ENCODE peak calls at places on chromosomes 5 and 9, in five cellular contexts. H is spleen, O is Peyer's patch, L is stomach, P is tibial nerve. K is an unnamed sample.

GRCh38 chr5:125890387-125890955 is 532.7 kb upstream of the GRAMD2B start:
- DNase-seq in H (no peak), O (no peak), L (no peak), P (no peak), K (no peak)

GRCh38 chr5:61306531-61307195 is 25.4 kb upstream of the ZSWIM6 start:
- DNase-seq in H (no peak), O (no peak), L (no peak), P (no peak), K (no peak)

GRCh38 chr5:139752506-139753350 is 42.9 kb upstream of the PSD2 start:
- DNase-seq in H (no peak), O (peak), L (no peak), P (no peak), K (no peak)

GRCh38 chr9:91483189-91483691 is 59.6 kb upstream of the NFIL3 start:
- DNase-seq in H (no peak), O (no peak), L (no peak), P (no peak), K (no peak)

GRCh38 chr5:176413255-176413565 is 3.1 kb downstream of the CLTB start:
- DNase-seq in H (no peak), O (no peak), L (no peak), P (no peak), K (no peak)

GRCh38 chr9:84169240-84169639 is 171.3 kb downstream of the SLC28A3 start:
- DNase-seq in H (no peak), O (no peak), L (no peak), P (no peak), K (no peak)

GRCh38 chr5:167723254-167723871 is 568.1 kb upstream of the WWC1 start:
- DNase-seq in H (peak), O (peak), L (peak), P (peak), K (peak)

GRCh38 chr9:35756743-35757526 is 2.9 kb upstream of the MSMP start:
- DNase-seq in H (peak), O (peak), L (peak), P (no peak), K (peak)

DNA sequence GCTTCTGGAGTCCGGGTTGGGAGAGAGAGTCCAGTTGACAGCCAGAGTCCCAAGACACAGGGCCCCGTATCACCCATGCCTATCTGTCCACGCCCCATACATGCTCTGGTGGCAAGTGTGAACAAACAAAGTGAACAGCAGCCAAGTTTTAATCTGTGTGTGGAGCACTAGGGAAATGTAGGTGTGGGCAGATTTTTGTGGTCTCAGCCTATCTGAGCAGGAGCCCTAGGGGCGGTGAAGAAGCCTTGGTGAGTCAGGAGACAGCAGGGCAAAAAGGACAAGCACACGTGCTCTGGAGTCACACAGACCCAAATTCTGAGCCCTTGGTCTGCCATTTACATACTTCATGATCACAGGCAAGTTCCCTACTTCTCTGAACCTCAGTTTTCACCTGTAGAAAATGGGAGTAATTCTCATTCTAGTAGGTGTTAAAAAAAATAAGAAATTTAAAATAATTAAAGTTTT is 23.2 kb downstream of the EGR1 start:
- DNase-seq in H (no peak), O (no peak), L (peak), P (no peak), K (no peak)
- TF ChIP-seq POLR2A in H (no peak), O (no peak), L (no peak), P (no peak), K (no peak)

GRCh38 chr9:134735441-134736175 is 94.0 kb downstream of the COL5A1 start:
- DNase-seq in H (no peak), O (no peak), L (peak), P (peak), K (peak)
- H3K27ac ChIP-seq in H (peak), O (peak), L (peak), P (no peak), K (peak)

DNA sequence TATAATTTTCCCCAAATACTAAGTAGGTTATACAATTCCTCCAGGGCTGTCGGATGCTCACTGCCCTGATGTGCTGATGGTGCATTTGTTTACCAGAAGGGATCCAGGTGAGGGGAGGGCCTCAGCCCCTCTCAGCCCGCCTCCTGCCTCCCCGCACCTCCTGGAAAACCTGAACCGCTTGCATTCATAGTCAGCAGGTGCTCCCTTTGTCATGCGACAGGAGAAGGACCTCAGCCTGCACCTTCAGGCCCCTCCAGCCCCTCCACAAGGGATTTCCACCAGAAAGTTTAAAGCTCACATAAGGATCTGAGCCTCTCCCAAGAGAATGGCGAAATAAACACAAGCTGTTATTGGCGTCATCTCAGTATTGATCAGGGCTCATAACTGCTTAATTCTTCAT is 36.5 kb upstream of the NTNG2 start:
- DNase-seq in H (no peak), O (no peak), L (no peak), P (no peak), K (no peak)
- TF ChIP-seq POLR2A in H (no peak), O (no peak), L (no peak), P (no peak), K (no peak)

DNA sequence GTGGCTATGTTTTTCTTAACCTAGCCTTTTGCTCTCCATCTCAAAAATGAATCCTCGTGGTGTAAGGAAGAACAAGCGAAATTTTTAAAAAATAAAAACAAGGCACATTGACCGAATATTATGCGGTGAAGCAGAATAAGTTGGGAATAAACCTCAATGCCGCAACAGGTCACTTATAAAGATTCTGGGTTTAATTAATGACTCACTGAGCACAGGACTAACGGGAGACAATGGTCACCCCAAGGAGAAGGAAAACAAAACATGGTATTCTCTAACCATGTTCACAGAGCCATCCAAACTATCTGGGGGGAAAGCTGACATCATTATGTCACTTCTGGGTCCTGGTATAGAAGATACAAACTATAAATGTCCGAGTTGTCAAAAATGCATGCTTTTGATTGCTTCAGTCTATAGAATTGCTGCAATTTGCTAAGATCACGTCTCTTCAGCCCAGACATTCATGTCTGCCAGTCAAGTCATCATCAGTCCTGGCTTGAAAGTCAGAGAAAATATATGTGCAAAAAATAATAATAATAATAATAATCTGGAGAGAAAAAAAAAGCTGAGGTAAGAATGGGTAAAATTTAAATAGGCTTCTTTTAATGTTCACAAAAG is 280.6 kb downstream of the NR2F1-AS1 start:
- DNase-seq in H (no peak), O (no peak), L (no peak), P (no peak), K (no peak)
- H3K27ac ChIP-seq in H (no peak), O (no peak), L (no peak), P (no peak), K (no peak)

GRCh38 chr5:52786937-52787599 is 648 bp upstream of the ITGA1 start:
- DNase-seq in H (no peak), O (no peak), L (peak), P (no peak), K (no peak)

GRCh38 chr5:52789378-52789777 is 1.7 kb downstream of the ITGA1 start:
- DNase-seq in H (no peak), O (no peak), L (no peak), P (no peak), K (no peak)

GRCh38 chr5:52786391-52786790 is 1.3 kb upstream of the ITGA1 start:
- DNase-seq in H (no peak), O (no peak), L (no peak), P (no peak), K (no peak)

GRCh38 chr5:52788505-52788821 is 747 bp downstream of the ITGA1 start:
- DNase-seq in H (no peak), O (no peak), L (no peak), P (no peak), K (no peak)

GRCh38 chr5:52787600-52788504 is at the start of the genes ITGA1 and PELO:
- DNase-seq in H (peak), O (peak), L (peak), P (peak), K (peak)
- TF ChIP-seq POLR2A in H (no peak), O (no peak), L (no peak), P (peak), K (peak)

DNA sequence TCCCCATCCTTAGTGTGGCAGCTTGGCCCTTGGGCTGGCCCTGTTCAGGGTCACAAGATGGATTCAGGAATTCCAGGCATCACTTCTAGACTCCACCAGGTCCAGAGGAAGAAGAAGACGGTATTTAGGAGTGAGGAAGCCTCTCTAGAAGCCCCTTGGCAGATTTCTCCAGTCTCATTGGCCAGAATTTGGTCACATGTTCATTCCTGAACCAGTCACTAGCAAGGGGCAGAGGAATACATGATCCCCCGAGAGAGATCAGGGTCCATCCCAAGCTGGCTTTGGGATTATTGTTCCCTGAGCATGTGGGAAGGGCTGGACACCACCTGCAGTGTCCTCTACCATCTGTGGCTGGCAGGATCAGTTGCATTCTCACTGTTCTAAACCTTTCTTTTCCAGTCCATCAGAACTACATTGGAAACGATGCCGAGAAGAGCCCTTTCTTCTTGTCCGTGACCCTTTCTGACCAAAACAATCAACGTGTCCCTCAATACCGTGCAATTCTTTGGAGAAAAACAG is 48.5 kb downstream of the GARNL3 start:
- DNase-seq in H (no peak), O (no peak), L (no peak), P (no peak), K (no peak)
- H3K27ac ChIP-seq in H (no peak), O (no peak), L (no peak), P (no peak), K (no peak)

GRCh38 chr5:36726317-36726716 is 119.9 kb downstream of the SLC1A3 start:
- DNase-seq in H (no peak), O (no peak), L (no peak), P (no peak), K (no peak)

GRCh38 chr5:36721664-36722063 is 115.3 kb downstream of the SLC1A3 start:
- DNase-seq in H (no peak), O (no peak), L (no peak), P (no peak), K (no peak)

GRCh38 chr5:36724429-36725332 is 118.3 kb downstream of the SLC1A3 start:
- DNase-seq in H (peak), O (peak), L (peak), P (peak), K (no peak)

GRCh38 chr5:36722913-36723312 is 116.5 kb downstream of the SLC1A3 start:
- DNase-seq in H (no peak), O (no peak), L (no peak), P (no peak), K (no peak)

DNA sequence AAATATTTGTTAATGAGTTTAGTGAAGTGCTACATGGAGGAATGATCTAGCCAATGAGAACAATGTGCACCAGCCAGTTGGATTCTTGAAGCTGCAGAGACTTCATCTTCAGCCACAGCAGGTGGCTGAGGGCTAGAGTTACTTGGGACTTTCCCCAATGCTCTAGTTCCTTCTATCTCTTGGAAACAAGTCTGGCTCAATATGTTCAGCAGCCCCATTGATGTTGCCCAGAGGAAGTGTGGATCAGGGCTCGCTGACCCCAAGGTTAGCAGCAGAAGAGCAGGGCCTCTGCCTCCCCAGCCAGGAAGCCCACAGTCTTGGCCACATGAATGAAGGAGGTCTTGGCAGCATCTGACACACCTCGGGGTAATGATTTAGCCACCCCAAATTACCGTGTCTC is 117.5 kb downstream of the SLC1A3 start:
- DNase-seq in H (peak), O (no peak), L (no peak), P (no peak), K (no peak)
- TF ChIP-seq POLR2A in H (no peak), O (no peak), L (no peak), P (no peak), K (no peak)

K was measured in ovary.